ENCODE peak calls at places on chromosomes 13 and 19, in five cellular contexts. R is breast epithelium, Q is fibroblast of lung, K is neural crest cell, O is neural progenitor cell. J is an unnamed sample.

GRCh38 chr19:33429891-33430673 is 56.6 kb downstream of the CEBPG start:
- DNase-seq in R (no peak), Q (no peak), K (no peak), O (no peak), J (peak)

GRCh38 chr13:48142437-48142836 is 47.5 kb upstream of the MED4 start:
- DNase-seq in R (no peak), Q (no peak), K (no peak), O (no peak), J (no peak)

GRCh38 chr19:41545547-41545946 is 30.4 kb upstream of the CEACAM21 start:
- DNase-seq in R (no peak), Q (no peak), K (no peak), O (no peak), J (no peak)

GRCh38 chr19:40190891-40191835 is at the start of gene MAP3K10:
- DNase-seq in R (no peak), Q (peak), K (peak), O (peak), J (peak)

GRCh38 chr13:64482373-64482772 is 2747.8 kb downstream of the PCDH9 start:
- DNase-seq in R (no peak), Q (no peak), K (no peak), O (no peak), J (no peak)

GRCh38 chr13:110965038-110965754 is 50.3 kb upstream of the ANKRD10 start:
- DNase-seq in R (no peak), Q (peak), K (no peak), O (no peak), J (no peak)

GRCh38 chr13:50001287-50001686 is 4.4 kb downstream of the TRIM13 start:
- DNase-seq in R (no peak), Q (no peak), K (no peak), O (no peak), J (no peak)

GRCh38 chr19:49020931-49021895 is 2.9 kb downstream of the CGB3 start:
- DNase-seq in R (no peak), Q (no peak), K (no peak), O (no peak), J (no peak)

GRCh38 chr19:37304190-37304883 is 66.6 kb upstream of the ZNF527 start:
- DNase-seq in R (no peak), Q (no peak), K (peak), O (peak), J (peak)

GRCh38 chr13:99969934-99970760 is 1.4 kb downstream of the ZIC5 start:
- DNase-seq in R (no peak), Q (peak), K (no peak), O (peak), J (no peak)

GRCh38 chr13:20006206-20006605 is 47.7 kb downstream of the ZMYM2 start:
- DNase-seq in R (no peak), Q (peak), K (no peak), O (no peak), J (no peak)

GRCh38 chr19:13275016-13275722 is 125.0 kb downstream of the IER2 start:
- DNase-seq in R (no peak), Q (no peak), K (no peak), O (no peak), J (no peak)

GRCh38 chr13:40789275-40790231 is at the start of gene SLC25A15:
- DNase-seq in R (peak), Q (peak), K (peak), O (peak), J (peak)

GRCh38 chr13:36412736-36413135 is 19.6 kb upstream of the CCNA1 start:
- DNase-seq in R (no peak), Q (peak), K (no peak), O (no peak), J (no peak)

GRCh38 chr19:8517551-8518442 is 3.8 kb upstream of the ZNF414 start:
- DNase-seq in R (no peak), Q (no peak), K (no peak), O (no peak), J (no peak)

GRCh38 chr19:1857648-1858326 is 5.6 kb downstream of the KLF16 start:
- DNase-seq in R (no peak), Q (no peak), K (no peak), O (no peak), J (no peak)

GRCh38 chr13:21673592-21674270 is 2.9 kb downstream of the FGF9 start:
- DNase-seq in R (no peak), Q (peak), K (peak), O (peak), J (peak)

GRCh38 chr19:1266116-1266817 is 2.9 kb upstream of the CIRBP start:
- DNase-seq in R (no peak), Q (peak), K (peak), O (peak), J (peak)

GRCh38 chr19:43435775-43436174 is 21.1 kb downstream of the TEX101 start:
- DNase-seq in R (no peak), Q (no peak), K (no peak), O (no peak), J (no peak)

GRCh38 chr19:29624489-29625210 is 18.6 kb downstream of the POP4 start:
- DNase-seq in R (no peak), Q (peak), K (no peak), O (no peak), J (no peak)

GRCh38 chr19:6099633-6100032 is 10.7 kb downstream of the RFX2 start:
- DNase-seq in R (no peak), Q (no peak), K (no peak), O (no peak), J (no peak)

GRCh38 chr13:52162279-52163101 is 3.1 kb upstream of the NEK3 start:
- DNase-seq in R (no peak), Q (peak), K (no peak), O (peak), J (no peak)

GRCh38 chr13:45851171-45851889 is at the start of gene SIAH3:
- DNase-seq in R (no peak), Q (peak), K (no peak), O (peak), J (peak)

GRCh38 chr19:41192574-41193419 is at the start of gene CYP2S1:
- DNase-seq in R (no peak), Q (no peak), K (no peak), O (peak), J (peak)

GRCh38 chr19:45791744-45792481 is 732 bp downstream of the DMWD start:
- DNase-seq in R (no peak), Q (no peak), K (no peak), O (no peak), J (no peak)

GRCh38 chr13:72458701-72459100 is 268.7 kb downstream of the MZT1 start:
- DNase-seq in R (no peak), Q (peak), K (no peak), O (peak), J (no peak)

GRCh38 chr13:99417821-99418662 is 83.2 kb upstream of the TM9SF2 start:
- DNase-seq in R (no peak), Q (peak), K (no peak), O (no peak), J (no peak)

GRCh38 chr19:20078696-20079095 is 896 bp downstream of the ZNF90 start:
- DNase-seq in R (no peak), Q (peak), K (peak), O (peak), J (peak)

GRCh38 chr13:81540777-81541176 is 1199.9 kb upstream of the SPRY2 start:
- DNase-seq in R (no peak), Q (no peak), K (no peak), O (peak), J (no peak)

GRCh38 chr13:49000247-49000646 is 24.5 kb downstream of the FNDC3A start:
- DNase-seq in R (no peak), Q (no peak), K (no peak), O (no peak), J (no peak)

GRCh38 chr13:74136089-74136658 is 2.0 kb upstream of the KLF12 start:
- DNase-seq in R (no peak), Q (peak), K (peak), O (no peak), J (peak)
- TF ChIP-seq CTCF in R (no peak), Q (no peak), K (peak), O (no peak), J (no peak)

GRCh38 chr13:96141032-96141431 is 51.1 kb downstream of the HS6ST3 start:
- DNase-seq in R (no peak), Q (peak), K (no peak), O (peak), J (no peak)
- TF ChIP-seq CTCF in R (no peak), Q (no peak), K (peak), O (peak), J (no peak)

GRCh38 chr13:39655041-39655568 is 357 bp upstream of the COG6 start:
- DNase-seq in R (no peak), Q (no peak), K (no peak), O (no peak), J (no peak)

GRCh38 chr13:39656325-39656677 is 839 bp downstream of the COG6 start:
- DNase-seq in R (no peak), Q (no peak), K (no peak), O (peak), J (no peak)

DNA sequence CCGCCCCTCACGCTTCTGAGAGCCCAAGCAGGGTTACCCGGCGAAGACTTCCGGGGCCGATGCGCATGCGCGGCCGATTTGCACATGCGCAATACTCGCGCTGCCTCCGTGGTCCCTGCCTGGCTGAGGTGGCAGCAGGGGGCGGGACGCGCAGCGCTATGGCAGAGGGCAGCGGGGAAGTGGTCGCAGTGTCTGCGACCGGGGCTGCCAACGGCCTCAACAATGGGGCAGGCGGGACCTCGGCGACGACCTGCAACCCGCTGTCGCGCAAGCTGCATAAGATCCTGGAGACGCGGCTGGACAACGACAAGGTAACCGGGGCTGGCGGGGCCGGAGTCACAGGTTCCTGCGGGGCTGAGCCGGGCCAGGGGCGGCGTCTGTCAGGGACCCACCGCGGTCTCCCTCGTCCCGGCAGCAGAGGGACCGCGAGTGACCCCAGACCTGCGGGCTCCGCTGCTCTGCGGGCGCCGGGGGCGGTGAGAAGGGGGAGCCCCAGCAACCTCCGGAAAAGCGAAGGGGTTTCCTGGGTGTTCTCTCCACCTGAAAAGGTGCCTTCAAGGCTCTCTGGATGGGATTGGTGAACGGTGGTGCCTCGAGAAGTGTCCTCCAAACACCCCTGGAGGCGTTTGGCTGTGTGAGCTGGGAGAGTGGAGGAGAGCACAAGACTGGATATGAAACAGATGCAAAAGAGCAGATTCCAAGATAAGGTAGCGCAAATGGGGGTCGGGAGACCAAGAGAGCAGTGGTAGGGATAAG is at the start of gene COG6:
- DNase-seq in R (peak), Q (peak), K (peak), O (peak), J (peak)
- TF ChIP-seq CTCF in R (no peak), Q (no peak), K (peak), O (no peak), J (no peak)

GRCh38 chr13:59343132-59343531 is 820.6 kb downstream of the DIAPH3 start:
- DNase-seq in R (no peak), Q (no peak), K (no peak), O (no peak), J (no peak)
- TF ChIP-seq CTCF in R (no peak), Q (no peak), K (no peak), O (no peak), J (no peak)

GRCh38 chr13:30042272-30042671 is 191.9 kb upstream of the UBL3 start:
- DNase-seq in R (no peak), Q (no peak), K (no peak), O (no peak), J (no peak)
- TF ChIP-seq CTCF in R (no peak), Q (no peak), K (no peak), O (no peak), J (no peak)

GRCh38 chr19:3818918-3819317 is 32.7 kb upstream of the MATK start:
- DNase-seq in R (no peak), Q (no peak), K (no peak), O (no peak), J (no peak)

GRCh38 chr19:3821156-3821555 is 35.0 kb upstream of the MATK start:
- DNase-seq in R (no peak), Q (no peak), K (no peak), O (no peak), J (no peak)

GRCh38 chr19:3818479-3818878 is 32.3 kb upstream of the MATK start:
- DNase-seq in R (no peak), Q (peak), K (no peak), O (no peak), J (no peak)

GRCh38 chr19:3821857-3822364 is 35.7 kb upstream of the MATK start:
- DNase-seq in R (no peak), Q (no peak), K (peak), O (peak), J (peak)

DNA sequence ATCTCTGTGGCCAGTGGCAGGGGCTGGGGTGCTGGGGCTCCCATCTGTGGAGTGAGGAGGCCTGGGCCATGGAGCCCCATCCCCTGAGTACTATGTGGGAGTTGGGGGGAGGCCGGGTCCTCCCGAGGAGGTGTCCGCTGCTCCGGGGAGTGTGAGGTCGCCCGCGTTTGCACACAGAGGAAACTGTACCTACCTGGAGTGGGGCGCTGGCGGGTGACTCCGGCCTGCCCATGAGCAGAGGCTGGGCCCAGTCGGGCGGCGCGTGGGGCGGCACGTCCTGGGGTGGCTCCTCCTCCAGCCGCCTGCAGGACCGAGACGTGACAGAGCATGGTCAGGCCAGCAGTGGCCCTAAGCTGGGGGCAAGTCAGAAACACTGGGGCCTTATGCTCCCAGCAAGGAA is 33.8 kb upstream of the MATK start:
- DNase-seq in R (no peak), Q (no peak), K (no peak), O (no peak), J (no peak)
- TF ChIP-seq CTCF in R (no peak), Q (no peak), K (no peak), O (no peak), J (no peak)

J was measured in glutamatergic neuron.